ENCODE peak calls at places on chromosomes 2 and 18, in six cellular contexts. H, S, I, W, L and X are unnamed samples.

GRCh38 chr2:240229603-240230423 is 89.4 kb upstream of the OTOS start:
- DNase-seq in L (no peak), H (peak), S (peak), I (peak), W (peak), X (no peak)

GRCh38 chr2:67399831-67400489 is 2.8 kb downstream of the ETAA1 start:
- DNase-seq in S (peak), L (peak), I (no peak), H (no peak), W (peak), X (no peak)

GRCh38 chr2:183995632-183996031 is 602.7 kb upstream of the ZNF804A start:
- DNase-seq in S (no peak), H (no peak), I (no peak), W (no peak), L (no peak), X (no peak)

GRCh38 chr2:151381266-151381665 is 23.9 kb downstream of the TNFAIP6 start:
- DNase-seq in L (peak), H (no peak), W (no peak), S (peak), I (no peak), X (no peak)

GRCh38 chr18:13811993-13812392 is 12.0 kb upstream of the MC5R start:
- DNase-seq in S (no peak), H (no peak), W (no peak), L (no peak), I (no peak), X (no peak)

GRCh38 chr18:45526120-45526841 is 89.0 kb upstream of the SLC14A2 start:
- DNase-seq in W (peak), L (peak), H (no peak), I (no peak), S (peak), X (no peak)

GRCh38 chr2:166170356-166170755 is 42.5 kb upstream of the SCN1A start:
- DNase-seq in L (peak), W (peak), I (no peak), H (no peak), S (peak), X (no peak)

GRCh38 chr2:219124379-219125110 is 36.1 kb downstream of the NHEJ1 start:
- DNase-seq in H (no peak), L (no peak), S (peak), I (no peak), W (no peak), X (no peak)

GRCh38 chr18:33467531-33467930 is 27.0 kb upstream of the CCDC178 start:
- DNase-seq in I (no peak), W (no peak), H (no peak), S (no peak), L (no peak), X (no peak)

GRCh38 chr2:59584958-59585357 is 968.5 kb downstream of the BCL11A start:
- DNase-seq in I (no peak), W (no peak), S (no peak), L (no peak), H (no peak), X (no peak)

GRCh38 chr2:70133521-70134348 is 46.5 kb downstream of the PCBP1 start:
- DNase-seq in I (no peak), S (peak), W (no peak), L (no peak), H (no peak), X (peak)

GRCh38 chr2:63853527-63854310 is 12.0 kb downstream of the UGP2 start:
- DNase-seq in H (no peak), W (no peak), I (no peak), L (no peak), S (peak), X (no peak)

GRCh38 chr18:47409519-47409918 is 158.1 kb upstream of the SKOR2 start:
- DNase-seq in W (no peak), S (no peak), H (no peak), I (no peak), L (no peak), X (no peak)

GRCh38 chr2:46888421-46888952 is 27.1 kb downstream of the MCFD2 start:
- DNase-seq in I (no peak), H (no peak), W (no peak), S (no peak), L (no peak), X (no peak)

GRCh38 chr2:239295377-239296019 is 105.3 kb downstream of the HDAC4 start:
- DNase-seq in S (no peak), L (no peak), W (no peak), H (no peak), I (no peak), X (no peak)

GRCh38 chr2:146917430-146918037 is 927.3 kb upstream of the ACVR2A start:
- DNase-seq in W (no peak), L (no peak), S (no peak), I (no peak), H (no peak), X (no peak)

GRCh38 chr2:84409531-84409930 is 49.5 kb downstream of the SUCLG1 start:
- DNase-seq in W (no peak), S (no peak), L (no peak), I (no peak), H (no peak), X (no peak)

GRCh38 chr2:33581857-33582256 is 17.2 kb downstream of the FAM98A start:
- DNase-seq in S (no peak), L (no peak), H (no peak), W (no peak), I (no peak), X (no peak)

GRCh38 chr2:178836807-178837206 is 29.6 kb upstream of the TTN start:
- DNase-seq in L (no peak), I (no peak), H (no peak), S (no peak), W (no peak), X (no peak)

GRCh38 chr2:206981739-206982336 is 42.5 kb downstream of the CPO start:
- DNase-seq in W (peak), S (peak), H (peak), I (peak), L (peak), X (peak)

GRCh38 chr2:144501118-144501517 is 18.8 kb downstream of the ZEB2 start:
- DNase-seq in L (no peak), I (no peak), H (no peak), W (no peak), S (no peak), X (no peak)
- H3K27ac ChIP-seq in L (no peak), I (no peak), H (peak), W (no peak), S (peak), X (no peak)

GRCh38 chr2:204890680-204891079 is 345.4 kb downstream of the PARD3B start:
- DNase-seq in H (no peak), L (no peak), I (no peak), W (no peak), S (no peak), X (no peak)

GRCh38 chr2:204885747-204886146 is 340.5 kb downstream of the PARD3B start:
- DNase-seq in H (no peak), W (no peak), L (no peak), I (no peak), S (peak), X (no peak)

GRCh38 chr2:204886713-204887112 is 341.4 kb downstream of the PARD3B start:
- DNase-seq in S (no peak), H (no peak), L (no peak), W (no peak), I (no peak), X (no peak)

GRCh38 chr2:204892506-204893255 is 347.4 kb downstream of the PARD3B start:
- DNase-seq in S (peak), W (peak), H (no peak), I (no peak), L (peak), X (no peak)

GRCh38 chr2:204888222-204888621 is 342.9 kb downstream of the PARD3B start:
- DNase-seq in W (no peak), H (no peak), S (no peak), I (no peak), L (no peak), X (no peak)
- H3K27ac ChIP-seq in W (no peak), H (no peak), S (no peak), I (no peak), L (no peak), X (no peak)

GRCh38 chr2:241803387-241804325 is 5.3 kb upstream of the NEU4 start:
- DNase-seq in H (no peak), L (peak), I (peak), W (peak), S (peak), X (peak)
- H3K27ac ChIP-seq in H (peak), L (no peak), I (no peak), W (no peak), S (no peak), X (no peak)

DNA sequence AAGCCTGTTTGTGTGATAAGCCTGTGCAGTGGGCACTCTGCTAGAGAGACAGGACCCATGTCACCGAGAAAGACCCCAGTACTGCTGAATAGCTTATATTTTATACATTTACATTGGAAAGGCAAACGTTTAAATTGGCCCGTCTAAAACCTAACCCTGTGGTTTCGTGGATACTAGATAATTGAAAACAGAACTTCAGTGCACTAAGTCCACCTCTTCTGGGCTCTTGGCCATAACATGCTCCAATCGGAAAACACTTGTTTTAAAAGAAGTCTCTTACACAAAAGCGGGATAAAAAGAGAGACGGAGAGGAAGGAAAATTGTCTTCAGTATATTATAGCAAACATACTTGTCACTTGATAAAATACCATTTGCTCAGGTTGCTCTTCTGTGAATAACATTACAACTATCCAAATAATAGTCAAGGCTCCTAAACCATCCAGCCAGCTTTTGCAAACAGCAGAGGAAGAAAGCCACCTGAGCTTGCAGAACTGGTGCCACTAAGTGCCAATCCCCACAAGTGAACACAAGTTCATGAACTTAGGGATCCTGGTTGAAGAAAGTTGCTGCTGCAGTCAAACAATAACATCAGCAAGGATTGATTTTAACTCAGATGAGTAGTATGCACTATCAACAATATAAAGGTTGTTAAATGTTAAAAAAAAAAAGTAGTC is 218.4 kb upstream of the FN1 start:
- DNase-seq in W (no peak), I (no peak), L (no peak), H (no peak), S (peak), X (no peak)
- H3K27ac ChIP-seq in W (no peak), I (no peak), L (no peak), H (no peak), S (no peak), X (no peak)

GRCh38 chr18:48802543-48803428 is 148.0 kb downstream of the SMAD7 start:
- DNase-seq in L (no peak), I (peak), H (peak), W (no peak), S (no peak), X (no peak)

GRCh38 chr18:48803518-48803917 is 147.2 kb downstream of the SMAD7 start:
- DNase-seq in H (peak), I (peak), W (no peak), L (no peak), S (no peak), X (no peak)

GRCh38 chr18:48804856-48805610 is 145.7 kb downstream of the SMAD7 start:
- DNase-seq in H (peak), S (no peak), L (no peak), W (no peak), I (peak), X (no peak)

GRCh38 chr18:48805826-48806535 is 144.8 kb downstream of the SMAD7 start:
- DNase-seq in L (no peak), W (no peak), H (peak), I (peak), S (no peak), X (peak)

GRCh38 chr18:48803951-48804855 is 146.6 kb downstream of the SMAD7 start:
- DNase-seq in W (no peak), S (no peak), H (peak), I (peak), L (no peak), X (no peak)
- H3K27ac ChIP-seq in W (no peak), S (peak), H (no peak), I (no peak), L (no peak), X (no peak)

GRCh38 chr18:55323051-55323994 is 264.7 kb downstream of the TCF4 start:
- DNase-seq in W (no peak), I (no peak), S (peak), H (no peak), L (no peak), X (no peak)
- H3K27ac ChIP-seq in W (no peak), I (no peak), S (no peak), H (peak), L (no peak), X (peak)

GRCh38 chr2:25617948-25618646 is 55.3 kb downstream of the DTNB start:
- DNase-seq in S (peak), H (no peak), L (peak), I (no peak), W (peak), X (no peak)
- H3K27ac ChIP-seq in S (no peak), H (peak), L (peak), I (peak), W (peak), X (peak)

DNA sequence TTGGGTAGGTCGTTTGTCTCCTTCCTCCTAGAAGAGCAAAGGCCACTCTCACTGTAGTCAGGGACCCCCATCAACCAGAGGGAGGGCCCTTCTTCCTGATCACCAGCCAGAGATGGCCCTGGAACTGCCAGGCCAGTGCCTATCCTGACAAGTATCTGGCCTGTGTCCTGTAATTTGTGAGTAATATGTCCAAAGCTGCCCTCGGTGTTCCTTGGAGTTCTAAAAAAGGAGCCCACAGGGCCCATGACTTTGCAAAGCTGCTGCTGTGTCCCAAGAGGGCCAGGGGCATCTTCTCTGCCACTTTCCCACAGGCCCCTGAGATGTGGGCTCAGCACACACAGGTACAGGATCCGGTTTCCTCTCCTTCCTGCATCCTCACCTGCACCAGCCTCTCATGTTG is 212.4 kb downstream of the SEPTIN10 start:
- DNase-seq in I (no peak), W (no peak), S (no peak), H (no peak), L (no peak), X (no peak)
- H3K27ac ChIP-seq in I (no peak), W (no peak), S (no peak), H (no peak), L (no peak), X (no peak)

GRCh38 chr2:16615246-16615645 is 50.4 kb downstream of the CYRIA start:
- DNase-seq in S (no peak), L (no peak), W (no peak), H (no peak), I (no peak), X (no peak)

GRCh38 chr2:16613475-16613874 is 52.2 kb downstream of the CYRIA start:
- DNase-seq in L (no peak), I (no peak), H (no peak), W (no peak), S (peak), X (no peak)

GRCh38 chr2:16615687-16616615 is 49.7 kb downstream of the CYRIA start:
- DNase-seq in L (no peak), I (no peak), H (no peak), S (no peak), W (no peak), X (no peak)

GRCh38 chr2:16612490-16612889 is 53.1 kb downstream of the CYRIA start:
- DNase-seq in L (no peak), S (no peak), W (no peak), H (no peak), I (no peak), X (no peak)

DNA sequence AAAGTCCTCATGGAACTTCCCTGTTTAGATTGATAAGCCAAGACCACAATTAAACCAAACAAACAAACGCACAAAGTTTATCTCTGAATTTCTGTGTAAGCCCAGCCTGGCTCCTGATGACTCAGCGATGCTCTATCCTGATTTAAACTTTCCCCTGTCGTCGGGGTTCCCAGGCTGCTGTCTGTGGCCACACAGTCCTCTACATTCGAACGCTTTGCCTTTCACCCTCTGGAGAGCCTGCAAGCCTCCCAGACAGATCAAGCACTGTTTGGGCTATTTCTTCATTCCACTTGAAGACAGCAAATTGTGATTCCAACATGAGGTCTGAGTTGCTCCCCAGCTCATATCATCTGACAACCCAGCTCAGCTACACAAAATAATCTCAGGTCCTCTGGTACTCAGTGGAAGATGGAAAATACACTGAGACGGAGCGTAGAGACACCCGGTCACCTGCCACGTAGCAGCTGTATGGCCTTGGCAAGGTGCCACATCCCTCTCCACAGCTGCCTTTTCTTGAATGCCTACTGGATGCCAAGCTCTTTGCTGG is 51.2 kb downstream of the CYRIA start:
- DNase-seq in H (peak), I (no peak), L (no peak), W (no peak), S (peak), X (no peak)
- H3K27ac ChIP-seq in H (no peak), I (no peak), L (no peak), W (no peak), S (no peak), X (peak)